ENCODE peak calls at places on chromosomes 5 and 9, in five cellular contexts. One of them, this sample, is unnamed.

GRCh38 chr5:1661831-1662558 is 137.6 kb downstream of the MRPL36 start:
- DNase-seq in stimulated activated CD4-positive, alpha-beta T cell treated with anti-CD3 and anti-CD28 coated beads, Interleukin-2, amount 100 ng/mL, for 48 hours: no peak
- DNase-seq in GM10248: no peak
- DNase-seq in T-cell: no peak
- DNase-seq in HepG2: no peak
- DNase-seq in this sample: no peak

GRCh38 chr5:168123853-168124528 is 167.5 kb upstream of the WWC1 start:
- DNase-seq in stimulated activated CD4-positive, alpha-beta T cell treated with anti-CD3 and anti-CD28 coated beads, Interleukin-2, amount 100 ng/mL, for 48 hours: no peak
- DNase-seq in GM10248: peak; percentile 59
- DNase-seq in T-cell: no peak
- DNase-seq in HepG2: no peak
- DNase-seq in this sample: no peak

GRCh38 chr9:2127486-2127885 is 112.3 kb downstream of the SMARCA2 start:
- DNase-seq in stimulated activated CD4-positive, alpha-beta T cell treated with anti-CD3 and anti-CD28 coated beads, Interleukin-2, amount 100 ng/mL, for 48 hours: no peak
- DNase-seq in GM10248: no peak
- DNase-seq in T-cell: no peak
- DNase-seq in HepG2: no peak
- DNase-seq in this sample: no peak

GRCh38 chr9:338602-339001 is 123.9 kb downstream of the DOCK8 start:
- DNase-seq in stimulated activated CD4-positive, alpha-beta T cell treated with anti-CD3 and anti-CD28 coated beads, Interleukin-2, amount 100 ng/mL, for 48 hours: no peak
- DNase-seq in GM10248: no peak
- DNase-seq in T-cell: no peak
- DNase-seq in HepG2: no peak
- DNase-seq in this sample: no peak

GRCh38 chr9:19649672-19650071 is 139.2 kb downstream of the SLC24A2 start:
- DNase-seq in stimulated activated CD4-positive, alpha-beta T cell treated with anti-CD3 and anti-CD28 coated beads, Interleukin-2, amount 100 ng/mL, for 48 hours: no peak
- DNase-seq in GM10248: no peak
- DNase-seq in T-cell: no peak
- DNase-seq in HepG2: no peak
- DNase-seq in this sample: no peak

GRCh38 chr5:174428895-174429294 is 295.5 kb upstream of the MSX2 start:
- DNase-seq in stimulated activated CD4-positive, alpha-beta T cell treated with anti-CD3 and anti-CD28 coated beads, Interleukin-2, amount 100 ng/mL, for 48 hours: no peak
- DNase-seq in GM10248: no peak
- DNase-seq in T-cell: no peak
- DNase-seq in HepG2: no peak
- DNase-seq in this sample: no peak

GRCh38 chr5:143108498-143109128 is 294.9 kb downstream of the NR3C1 start:
- DNase-seq in stimulated activated CD4-positive, alpha-beta T cell treated with anti-CD3 and anti-CD28 coated beads, Interleukin-2, amount 100 ng/mL, for 48 hours: no peak
- DNase-seq in GM10248: no peak
- DNase-seq in T-cell: no peak
- DNase-seq in HepG2: peak; percentile 39
- DNase-seq in this sample: no peak

GRCh38 chr5:14809369-14810144 is 62.0 kb downstream of the ANKH start:
- DNase-seq in stimulated activated CD4-positive, alpha-beta T cell treated with anti-CD3 and anti-CD28 coated beads, Interleukin-2, amount 100 ng/mL, for 48 hours: peak; percentile 68
- DNase-seq in GM10248: peak; percentile 75
- DNase-seq in T-cell: peak; percentile 68
- DNase-seq in HepG2: peak; percentile 65
- DNase-seq in this sample: no peak

GRCh38 chr5:131994533-131995226 is 16.8 kb downstream of the ACSL6 start:
- DNase-seq in stimulated activated CD4-positive, alpha-beta T cell treated with anti-CD3 and anti-CD28 coated beads, Interleukin-2, amount 100 ng/mL, for 48 hours: no peak
- DNase-seq in GM10248: no peak
- DNase-seq in T-cell: no peak
- DNase-seq in HepG2: peak; percentile 62
- DNase-seq in this sample: no peak

GRCh38 chr9:36142510-36143161 is 6.1 kb downstream of the GLIPR2 start:
- DNase-seq in stimulated activated CD4-positive, alpha-beta T cell treated with anti-CD3 and anti-CD28 coated beads, Interleukin-2, amount 100 ng/mL, for 48 hours: no peak
- DNase-seq in GM10248: no peak
- DNase-seq in T-cell: no peak
- DNase-seq in HepG2: no peak
- DNase-seq in this sample: no peak

GRCh38 chr9:8888592-8888991 is 1089.0 kb upstream of the DMAC1 start:
- DNase-seq in stimulated activated CD4-positive, alpha-beta T cell treated with anti-CD3 and anti-CD28 coated beads, Interleukin-2, amount 100 ng/mL, for 48 hours: no peak
- DNase-seq in GM10248: no peak
- DNase-seq in T-cell: no peak
- DNase-seq in HepG2: no peak
- DNase-seq in this sample: no peak

GRCh38 chr5:103973669-103974068 is 411.1 kb upstream of the NUDT12 start:
- DNase-seq in stimulated activated CD4-positive, alpha-beta T cell treated with anti-CD3 and anti-CD28 coated beads, Interleukin-2, amount 100 ng/mL, for 48 hours: no peak
- DNase-seq in GM10248: no peak
- DNase-seq in T-cell: no peak
- DNase-seq in HepG2: no peak
- DNase-seq in this sample: peak; percentile 20

GRCh38 chr9:72755836-72756235 is 197.0 kb downstream of the ALDH1A1 start:
- DNase-seq in stimulated activated CD4-positive, alpha-beta T cell treated with anti-CD3 and anti-CD28 coated beads, Interleukin-2, amount 100 ng/mL, for 48 hours: no peak
- DNase-seq in GM10248: no peak
- DNase-seq in T-cell: no peak
- DNase-seq in HepG2: no peak
- DNase-seq in this sample: no peak

This sample was measured in HuH-7.